ENCODE peak calls at places on chromosome 21, in five cellular contexts. One of them, this sample, is unnamed.

GRCh38 chr21:14759285-14759684 is 213.2 kb upstream of the SAMSN1 start:
- DNase-seq in mucosa of descending colon: no peak
- DNase-seq in K562: no peak
- DNase-seq in uterus: no peak
- DNase-seq in astrocyte: no peak
- DNase-seq in this sample: no peak

GRCh38 chr21:21096956-21097355 is 98.7 kb downstream of the NCAM2 start:
- DNase-seq in mucosa of descending colon: no peak
- DNase-seq in K562: peak
- DNase-seq in uterus: no peak
- DNase-seq in astrocyte: no peak
- DNase-seq in this sample: no peak

GRCh38 chr21:44261675-44262295 is at the start of gene DNMT3L:
- DNase-seq in mucosa of descending colon: peak
- DNase-seq in K562: peak
- DNase-seq in uterus: no peak
- DNase-seq in astrocyte: no peak
- DNase-seq in this sample: no peak

GRCh38 chr21:27674037-27674436 is 707.1 kb upstream of the ADAMTS5 start:
- DNase-seq in mucosa of descending colon: no peak
- DNase-seq in K562: no peak
- DNase-seq in uterus: no peak
- DNase-seq in astrocyte: peak
- DNase-seq in this sample: no peak

GRCh38 chr21:33993286-33994231 is 78.0 kb upstream of the ATP5PO start:
- DNase-seq in mucosa of descending colon: peak
- DNase-seq in K562: no peak
- DNase-seq in uterus: no peak
- DNase-seq in astrocyte: no peak
- DNase-seq in this sample: no peak

GRCh38 chr21:41761211-41762181 is 5.4 kb downstream of the RIPK4 start:
- DNase-seq in mucosa of descending colon: no peak
- DNase-seq in K562: no peak
- DNase-seq in uterus: no peak
- DNase-seq in astrocyte: no peak
- DNase-seq in this sample: peak

GRCh38 chr21:39885119-39885848 is 18.0 kb downstream of the PCP4 start:
- DNase-seq in mucosa of descending colon: no peak
- DNase-seq in K562: no peak
- DNase-seq in uterus: peak
- DNase-seq in astrocyte: peak
- DNase-seq in this sample: no peak

GRCh38 chr21:15472641-15473040 is 257.1 kb upstream of the USP25 start:
- DNase-seq in mucosa of descending colon: no peak
- DNase-seq in K562: no peak
- DNase-seq in uterus: no peak
- DNase-seq in astrocyte: no peak
- DNase-seq in this sample: no peak

GRCh38 chr21:40783404-40783803 is 63.6 kb downstream of the DSCAM start:
- DNase-seq in mucosa of descending colon: no peak
- DNase-seq in K562: no peak
- DNase-seq in uterus: no peak
- DNase-seq in astrocyte: no peak
- DNase-seq in this sample: no peak

GRCh38 chr21:16942703-16943102 is 570.1 kb upstream of the CXADR start:
- DNase-seq in mucosa of descending colon: no peak
- DNase-seq in K562: no peak
- DNase-seq in uterus: no peak
- DNase-seq in astrocyte: peak
- DNase-seq in this sample: no peak

GRCh38 chr21:16422702-16423101 is 692.9 kb downstream of the USP25 start:
- DNase-seq in mucosa of descending colon: no peak
- DNase-seq in K562: no peak
- DNase-seq in uterus: no peak
- DNase-seq in astrocyte: peak
- DNase-seq in this sample: no peak

GRCh38 chr21:41009398-41010177 is 158.4 kb upstream of the BACE2 start:
- DNase-seq in mucosa of descending colon: no peak
- DNase-seq in K562: no peak
- DNase-seq in uterus: no peak
- DNase-seq in astrocyte: no peak
- DNase-seq in this sample: no peak

GRCh38 chr21:32534113-32534512 is 51.2 kb downstream of the TCP10L start:
- DNase-seq in mucosa of descending colon: no peak
- DNase-seq in K562: no peak
- DNase-seq in uterus: no peak
- DNase-seq in astrocyte: no peak
- DNase-seq in this sample: peak

GRCh38 chr21:32533611-32534010 is 51.7 kb downstream of the TCP10L start:
- DNase-seq in mucosa of descending colon: no peak
- DNase-seq in K562: no peak
- DNase-seq in uterus: no peak
- DNase-seq in astrocyte: no peak
- DNase-seq in this sample: peak

GRCh38 chr21:32533053-32533452 is 52.3 kb downstream of the TCP10L start:
- DNase-seq in mucosa of descending colon: no peak
- DNase-seq in K562: no peak
- DNase-seq in uterus: no peak
- DNase-seq in astrocyte: no peak
- DNase-seq in this sample: peak

GRCh38 chr21:32537569-32537881 is 47.8 kb downstream of the TCP10L start:
- DNase-seq in mucosa of descending colon: no peak
- DNase-seq in K562: no peak
- DNase-seq in uterus: no peak
- DNase-seq in astrocyte: no peak
- DNase-seq in this sample: no peak

DNA sequence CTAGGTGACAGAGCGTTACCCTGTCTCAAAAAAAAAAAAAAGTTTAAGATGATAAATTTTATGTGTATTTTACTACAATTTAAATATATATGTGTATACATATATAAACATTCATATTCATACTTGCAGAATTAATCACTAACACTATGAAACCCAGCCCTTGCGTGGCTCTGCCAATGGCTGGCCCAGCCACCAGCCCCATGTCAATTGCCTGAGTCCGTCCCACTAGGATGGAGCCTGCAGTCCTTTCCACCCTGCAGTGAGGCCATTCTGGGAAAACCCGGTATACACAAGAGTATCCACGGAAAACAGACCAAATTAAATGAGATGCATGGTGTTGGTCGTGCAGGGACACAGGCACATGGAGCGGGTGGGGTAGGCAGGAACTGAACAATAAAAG is 49.7 kb downstream of the TCP10L start:
- DNase-seq in mucosa of descending colon: no peak
- DNase-seq in K562: no peak
- DNase-seq in uterus: no peak
- DNase-seq in astrocyte: no peak
- DNase-seq in this sample: no peak
- H3K4me3 ChIP-seq in mucosa of descending colon: no peak
- H3K4me3 ChIP-seq in K562: no peak
- H3K4me3 ChIP-seq in uterus: no peak
- H3K4me3 ChIP-seq in astrocyte: no peak
- H3K4me3 ChIP-seq in this sample: no peak

GRCh38 chr21:36788116-36788515 is 89.2 kb downstream of the SIM2 start:
- DNase-seq in mucosa of descending colon: peak
- DNase-seq in K562: no peak
- DNase-seq in uterus: no peak
- DNase-seq in astrocyte: no peak
- DNase-seq in this sample: peak
- H3K4me3 ChIP-seq in mucosa of descending colon: no peak
- H3K4me3 ChIP-seq in K562: no peak
- H3K4me3 ChIP-seq in uterus: no peak
- H3K4me3 ChIP-seq in astrocyte: no peak
- H3K4me3 ChIP-seq in this sample: no peak

DNA sequence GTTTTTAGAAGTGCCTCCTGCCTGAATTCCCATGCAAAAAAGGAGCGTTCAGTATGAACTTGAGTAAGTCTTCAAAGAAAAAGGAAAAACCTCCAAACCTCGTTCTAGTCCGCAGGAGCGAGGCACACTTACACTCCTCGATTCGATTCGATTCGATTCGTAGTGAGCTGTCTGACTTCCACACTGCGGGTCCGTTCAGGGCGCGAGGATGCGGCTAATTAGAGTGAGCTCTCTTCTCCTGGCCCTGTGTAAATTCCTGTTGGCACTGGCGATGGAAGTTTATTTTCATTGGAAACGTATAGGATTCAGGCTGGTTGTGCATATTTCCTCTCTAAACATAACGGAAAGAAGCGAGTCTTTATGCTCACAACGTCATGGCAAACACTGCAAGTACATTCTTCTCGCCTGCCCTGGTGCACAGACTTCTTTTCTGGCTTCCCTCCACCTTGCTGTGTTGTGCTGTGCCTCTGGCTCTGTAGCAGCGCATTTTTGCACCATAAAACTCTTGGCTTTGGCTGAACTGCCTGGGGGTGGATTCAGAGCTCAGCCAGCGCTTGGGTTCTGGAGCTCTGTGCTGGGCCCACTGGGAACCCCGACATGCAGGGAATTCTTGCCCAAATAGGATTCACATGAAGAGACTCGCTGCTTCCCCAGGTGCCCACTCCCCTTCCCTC is 2.7 kb downstream of the HUNK start:
- DNase-seq in mucosa of descending colon: no peak
- DNase-seq in K562: no peak
- DNase-seq in uterus: no peak
- DNase-seq in astrocyte: no peak
- DNase-seq in this sample: no peak
- H3K4me3 ChIP-seq in mucosa of descending colon: no peak
- H3K4me3 ChIP-seq in K562: no peak
- H3K4me3 ChIP-seq in uterus: no peak
- H3K4me3 ChIP-seq in astrocyte: no peak
- H3K4me3 ChIP-seq in this sample: no peak

GRCh38 chr21:29078884-29079765 is 5.7 kb upstream of the CCT8 start:
- DNase-seq in mucosa of descending colon: no peak
- DNase-seq in K562: no peak
- DNase-seq in uterus: no peak
- DNase-seq in astrocyte: peak
- DNase-seq in this sample: no peak

GRCh38 chr21:29082416-29082815 is 9.0 kb upstream of the CCT8 start:
- DNase-seq in mucosa of descending colon: no peak
- DNase-seq in K562: no peak
- DNase-seq in uterus: no peak
- DNase-seq in astrocyte: no peak
- DNase-seq in this sample: no peak

GRCh38 chr21:29083306-29083705 is 9.9 kb upstream of the CCT8 start:
- DNase-seq in mucosa of descending colon: no peak
- DNase-seq in K562: no peak
- DNase-seq in uterus: no peak
- DNase-seq in astrocyte: no peak
- DNase-seq in this sample: no peak

GRCh38 chr21:29077651-29078090 is 4.2 kb upstream of the CCT8 start:
- DNase-seq in mucosa of descending colon: no peak
- DNase-seq in K562: no peak
- DNase-seq in uterus: no peak
- DNase-seq in astrocyte: peak
- DNase-seq in this sample: no peak

DNA sequence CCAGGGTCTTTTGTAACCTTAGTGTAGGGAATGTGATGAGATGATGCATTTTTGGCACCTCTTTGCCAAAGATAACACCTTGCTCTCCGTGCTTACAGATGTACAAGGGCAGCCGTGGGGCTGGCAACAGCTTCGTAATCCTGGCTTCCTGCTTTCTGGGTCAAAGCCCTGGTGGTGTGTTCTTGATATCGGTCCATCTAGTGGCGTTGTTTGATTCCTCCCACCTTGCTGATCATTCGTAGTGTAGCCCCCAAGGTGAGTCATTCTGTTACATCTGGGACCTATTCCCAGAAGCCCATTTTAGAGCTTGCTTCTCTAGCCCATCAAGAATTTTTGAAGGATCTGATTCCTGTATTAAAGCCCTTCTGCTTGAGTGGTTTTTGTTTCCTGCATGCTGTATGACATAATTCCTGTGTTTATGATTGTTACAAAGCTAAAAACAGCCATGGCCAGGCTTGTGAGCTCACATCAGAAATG is 7.0 kb upstream of the CCT8 start:
- DNase-seq in mucosa of descending colon: no peak
- DNase-seq in K562: no peak
- DNase-seq in uterus: no peak
- DNase-seq in astrocyte: peak
- DNase-seq in this sample: no peak
- H3K4me3 ChIP-seq in mucosa of descending colon: no peak
- H3K4me3 ChIP-seq in K562: no peak
- H3K4me3 ChIP-seq in uterus: no peak
- H3K4me3 ChIP-seq in astrocyte: no peak
- H3K4me3 ChIP-seq in this sample: no peak

GRCh38 chr21:42922918-42923317 is 2.5 kb downstream of the ERVH48-1 start:
- DNase-seq in mucosa of descending colon: no peak
- DNase-seq in K562: no peak
- DNase-seq in uterus: no peak
- DNase-seq in astrocyte: no peak
- DNase-seq in this sample: no peak
- H3K4me3 ChIP-seq in mucosa of descending colon: no peak
- H3K4me3 ChIP-seq in K562: no peak
- H3K4me3 ChIP-seq in uterus: no peak
- H3K4me3 ChIP-seq in astrocyte: no peak
- H3K4me3 ChIP-seq in this sample: no peak

DNA sequence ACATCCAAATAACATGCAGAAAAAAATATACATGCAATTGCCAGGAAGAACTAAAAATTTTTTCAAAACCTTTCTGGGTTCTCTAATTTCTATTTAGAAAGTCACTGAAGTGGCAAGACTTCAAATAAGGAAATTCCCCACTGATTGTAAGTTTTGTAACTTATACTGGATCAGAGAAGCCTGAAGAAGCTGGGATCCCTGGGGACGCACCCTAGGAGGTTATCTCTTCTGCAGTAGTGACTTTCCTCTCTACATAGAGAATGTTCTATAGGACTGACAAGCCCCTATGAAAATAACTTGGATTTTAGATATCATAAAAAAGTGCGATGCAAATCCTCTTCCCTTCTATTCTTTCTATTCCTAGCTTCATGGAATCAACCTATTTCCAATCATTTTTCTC is 182.6 kb downstream of the MRPL39 start:
- DNase-seq in mucosa of descending colon: no peak
- DNase-seq in K562: no peak
- DNase-seq in uterus: no peak
- DNase-seq in astrocyte: no peak
- DNase-seq in this sample: no peak
- H3K4me3 ChIP-seq in mucosa of descending colon: no peak
- H3K4me3 ChIP-seq in K562: no peak
- H3K4me3 ChIP-seq in uterus: no peak
- H3K4me3 ChIP-seq in astrocyte: no peak
- H3K4me3 ChIP-seq in this sample: no peak

DNA sequence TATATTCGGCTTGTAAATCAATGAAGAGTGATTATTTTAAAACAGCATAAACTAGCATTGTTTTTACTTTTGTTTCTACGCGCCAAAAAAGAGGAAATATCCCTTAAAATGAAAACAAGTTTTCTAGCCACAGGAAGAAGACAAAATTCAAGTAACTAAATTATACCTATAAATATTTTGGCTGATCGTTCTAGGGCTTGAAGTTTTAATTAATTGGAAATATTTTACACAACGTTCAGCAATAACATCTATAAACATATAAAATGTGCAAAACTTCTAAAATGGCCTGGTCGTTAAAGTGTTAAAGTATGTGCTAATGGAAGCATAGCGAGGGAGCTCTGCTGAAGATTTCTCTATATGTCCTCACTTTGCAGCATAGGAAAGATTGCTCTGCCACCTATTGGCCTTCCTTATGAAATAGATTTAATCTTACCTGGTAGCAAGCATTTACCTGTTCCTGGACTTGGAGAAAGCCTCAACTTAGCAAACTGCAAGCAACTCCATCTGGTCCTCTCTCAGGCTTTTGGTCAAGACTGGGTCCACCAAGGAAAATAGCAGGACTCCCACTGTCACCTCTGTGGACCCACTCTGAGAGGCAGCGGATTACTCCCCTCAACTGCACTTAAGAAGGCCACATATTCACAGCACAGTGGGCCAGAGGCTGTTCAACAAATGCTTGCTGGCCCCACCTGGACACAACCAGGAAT is 351.3 kb upstream of the RUNX1 start:
- DNase-seq in mucosa of descending colon: no peak
- DNase-seq in K562: peak
- DNase-seq in uterus: no peak
- DNase-seq in astrocyte: peak
- DNase-seq in this sample: peak
- H3K4me3 ChIP-seq in mucosa of descending colon: no peak
- H3K4me3 ChIP-seq in K562: no peak
- H3K4me3 ChIP-seq in uterus: no peak
- H3K4me3 ChIP-seq in astrocyte: no peak
- H3K4me3 ChIP-seq in this sample: no peak

This sample was measured in lower leg skin.